ENCODE peak calls at places on chromosomes 4 and X, in eight cellular contexts. J, W, T, R, G, B, Q and D are unnamed samples.
A peak's percentile ranks its signal among the peaks of the same experiment; 100 is the strongest.

GRCh38 chr4:120692964-120693363 is 229.6 kb downstream of the PRDM5 start:
- DNase-seq in J (no peak), W (peak; percentile 90), T (peak; percentile 48), R (peak; percentile 34), G (peak; percentile 77), B (peak; percentile 23), Q (no peak), D (no peak)

GRCh38 chrX:10618911-10619310 is 1.5 kb downstream of the MID1 start:
- DNase-seq in J (peak; percentile 18), W (no peak), T (no peak), R (no peak), G (no peak), B (no peak), Q (no peak), D (no peak)

GRCh38 chr4:71025654-71026053 is 32.2 kb downstream of the DCK start:
- DNase-seq in J (no peak), W (no peak), T (no peak), R (no peak), G (no peak), B (no peak), Q (no peak), D (no peak)

GRCh38 chr4:34200535-34200934 is 2043.8 kb downstream of the ARAP2 start:
- DNase-seq in J (no peak), W (no peak), T (no peak), R (no peak), G (no peak), B (no peak), Q (no peak), D (no peak)

GRCh38 chrX:17642891-17643290 is 94.4 kb upstream of the SCML1 start:
- DNase-seq in J (no peak), W (peak; percentile 14), T (no peak), R (no peak), G (no peak), B (no peak), Q (no peak), D (no peak)

GRCh38 chr4:30950737-30951136 is 230.6 kb downstream of the PCDH7 start:
- DNase-seq in J (no peak), W (peak; percentile 70), T (no peak), R (no peak), G (peak; percentile 70), B (no peak), Q (no peak), D (no peak)

GRCh38 chr4:85780664-85781063 is 305.7 kb downstream of the ARHGAP24 start:
- DNase-seq in J (no peak), W (peak; percentile 52), T (no peak), R (no peak), G (no peak), B (no peak), Q (no peak), D (no peak)

GRCh38 chr4:95191537-95191936 is 357.2 kb downstream of the UNC5C start:
- DNase-seq in J (no peak), W (no peak), T (no peak), R (no peak), G (no peak), B (no peak), Q (no peak), D (no peak)